ENCODE peak calls at places on chromosomes 3 and 15, in five cellular contexts. Y is K562, S is suprapubic skin, G is AG04449, R is psoas muscle. C is an unnamed sample.

GRCh38 chr15:80070840-80071239 is 11.4 kb downstream of the ZFAND6 start:
- DNase-seq in Y (no peak), S (no peak), G (no peak), R (no peak), C (no peak)

GRCh38 chr3:102053375-102053989 is 204.2 kb downstream of the NFKBIZ start:
- DNase-seq in Y (no peak), S (no peak), G (no peak), R (no peak), C (no peak)

GRCh38 chr15:48577495-48577894 is 68.0 kb downstream of the FBN1 start:
- DNase-seq in Y (no peak), S (no peak), G (no peak), R (no peak), C (peak)

GRCh38 chr3:186930143-186930638 is at the start of gene ST6GAL1:
- DNase-seq in Y (peak), S (no peak), G (no peak), R (peak), C (peak)

GRCh38 chr3:16411450-16411849 is 102.0 kb downstream of the RFTN1 start:
- DNase-seq in Y (no peak), S (no peak), G (no peak), R (no peak), C (no peak)

GRCh38 chr15:92541197-92542190 is 114.1 kb downstream of the FAM174B start:
- DNase-seq in Y (no peak), S (no peak), G (no peak), R (no peak), C (no peak)

GRCh38 chr3:170425491-170426239 is 7.0 kb downstream of the CLDN11 start:
- DNase-seq in Y (peak), S (no peak), G (no peak), R (no peak), C (no peak)

GRCh38 chr3:64459711-64460110 is 228.1 kb downstream of the ADAMTS9 start:
- DNase-seq in Y (no peak), S (no peak), G (no peak), R (no peak), C (no peak)

GRCh38 chr15:74785716-74786032 is 3.8 kb downstream of the CSK start:
- DNase-seq in Y (no peak), S (no peak), G (no peak), R (no peak), C (no peak)

GRCh38 chr3:159837725-159838124 is 150.9 kb upstream of the IL12A start:
- DNase-seq in Y (no peak), S (no peak), G (no peak), R (no peak), C (no peak)

GRCh38 chr3:114672692-114673447 is 379.0 kb downstream of the TIGIT start:
- DNase-seq in Y (no peak), S (no peak), G (no peak), R (no peak), C (no peak)

GRCh38 chr3:10792208-10792607 is 23.8 kb upstream of the SLC6A11 start:
- DNase-seq in Y (no peak), S (no peak), G (no peak), R (no peak), C (no peak)

GRCh38 chr3:105422645-105423044 is 55.9 kb downstream of the ALCAM start:
- DNase-seq in Y (no peak), S (no peak), G (no peak), R (no peak), C (no peak)

GRCh38 chr15:100713163-100713867 is 110.9 kb downstream of the ASB7 start:
- DNase-seq in Y (no peak), S (no peak), G (no peak), R (no peak), C (no peak)

GRCh38 chr3:188319569-188319968 is 165.6 kb downstream of the LPP start:
- DNase-seq in Y (no peak), S (no peak), G (no peak), R (no peak), C (no peak)

GRCh38 chr15:59303641-59304433 is 68.8 kb downstream of the MYO1E start:
- DNase-seq in Y (no peak), S (no peak), G (no peak), R (no peak), C (no peak)

GRCh38 chr3:58101499-58102370 is 93.5 kb downstream of the FLNB start:
- DNase-seq in Y (no peak), S (no peak), G (no peak), R (no peak), C (no peak)

GRCh38 chr3:104269771-104270170 is 1096.9 kb upstream of the ALCAM start:
- DNase-seq in Y (no peak), S (no peak), G (no peak), R (no peak), C (no peak)

GRCh38 chr3:184082465-184082864 is 14.4 kb upstream of the HTR3E start:
- DNase-seq in Y (no peak), S (no peak), G (no peak), R (no peak), C (no peak)

GRCh38 chr15:21267686-21268395 is 172.5 kb downstream of the POTEB3 start:
- DNase-seq in Y (no peak), S (no peak), G (no peak), R (no peak), C (no peak)

GRCh38 chr3:195030791-195031321 is 240.1 kb downstream of the XXYLT1 start:
- DNase-seq in Y (no peak), S (no peak), G (no peak), R (no peak), C (no peak)

GRCh38 chr3:192861972-192862371 is 55.7 kb downstream of the MB21D2 start:
- DNase-seq in Y (no peak), S (no peak), G (no peak), R (no peak), C (no peak)

DNA sequence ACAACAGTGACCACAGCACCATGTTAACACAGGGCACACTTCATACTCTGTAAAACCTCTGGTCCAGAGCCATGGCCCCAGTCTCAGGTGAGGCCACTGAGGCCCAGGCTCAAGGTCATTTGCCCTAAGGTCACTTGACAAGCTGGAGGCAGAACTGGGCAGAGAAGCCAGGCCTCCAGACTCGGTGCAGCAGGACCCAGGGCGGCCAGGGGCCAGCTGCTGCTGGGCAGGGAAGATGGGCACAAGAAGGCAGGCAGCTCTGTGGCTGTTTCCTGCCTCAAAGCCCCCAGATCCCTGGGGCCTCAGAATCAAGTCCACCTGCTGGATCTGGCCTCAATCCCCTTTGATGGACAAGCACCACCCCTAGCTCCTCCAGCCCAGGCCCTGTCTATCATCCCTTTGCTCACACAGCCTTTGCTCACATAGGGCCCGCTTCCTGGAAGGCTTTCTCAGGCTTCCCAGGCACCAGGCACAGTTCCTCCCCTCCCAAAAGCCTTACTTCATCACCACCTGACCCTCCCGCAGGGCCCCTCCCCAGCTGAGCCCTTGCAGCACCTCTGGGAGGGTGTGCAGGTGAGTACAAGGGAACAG is 37.9 kb upstream of the LINGO1 start:
- DNase-seq in Y (no peak), S (no peak), G (no peak), R (no peak), C (no peak)
- H3K4me3 ChIP-seq in Y (no peak), S (no peak), G (no peak), R (no peak), C (no peak)

GRCh38 chr3:24086597-24087369 is 141.7 kb downstream of the NR1D2 start:
- DNase-seq in Y (no peak), S (no peak), G (no peak), R (no peak), C (no peak)

GRCh38 chr3:24087469-24087868 is 142.4 kb downstream of the NR1D2 start:
- DNase-seq in Y (no peak), S (no peak), G (no peak), R (no peak), C (no peak)

GRCh38 chr3:24088782-24089181 is 143.7 kb downstream of the NR1D2 start:
- DNase-seq in Y (peak), S (no peak), G (no peak), R (no peak), C (no peak)
- TF ChIP-seq CTCF in Y (peak), S (peak), G (peak), R (no peak), C (peak)

GRCh38 chr3:73070675-73071575 is 9.5 kb downstream of the EBLN2 start:
- DNase-seq in Y (no peak), S (no peak), G (peak), R (no peak), C (no peak)
- H3K4me3 ChIP-seq in Y (no peak), S (no peak), G (no peak), R (no peak), C (no peak)

DNA sequence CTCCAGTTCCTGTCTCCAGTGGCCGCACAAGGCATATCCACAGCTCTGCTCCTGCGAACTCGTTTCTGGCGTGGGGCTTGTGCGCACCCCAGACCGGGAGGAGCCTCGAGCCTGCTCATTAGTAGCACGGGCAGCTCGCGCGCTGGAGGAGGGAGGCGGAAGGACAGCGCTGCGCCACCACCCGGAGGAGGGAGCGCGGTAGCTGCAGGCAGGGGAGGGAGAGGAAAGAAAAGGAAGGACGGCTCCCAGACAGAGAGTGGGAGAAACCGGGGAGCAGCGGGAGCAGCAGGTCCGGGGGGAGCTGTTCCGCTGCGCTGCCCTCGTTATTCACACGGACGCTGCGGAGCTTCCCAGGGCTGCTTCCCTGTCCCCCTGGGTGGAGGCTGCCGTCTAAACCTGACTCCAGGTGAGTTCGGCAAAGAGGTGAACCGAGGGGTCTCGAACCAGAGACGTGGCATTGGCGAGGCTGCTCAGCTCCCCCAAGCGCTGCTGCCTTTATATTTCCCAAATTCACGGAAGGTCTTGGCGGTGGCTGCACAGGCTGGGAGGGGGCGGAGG is 121.3 kb upstream of the ZNF717 start:
- DNase-seq in Y (no peak), S (peak), G (no peak), R (peak), C (no peak)
- TF ChIP-seq CTCF in Y (no peak), S (no peak), G (peak), R (no peak), C (no peak)

GRCh38 chr15:83653288-83653638 is 660 bp upstream of the ADAMTSL3 start:
- DNase-seq in Y (peak), S (no peak), G (no peak), R (no peak), C (no peak)
- H3K4me3 ChIP-seq in Y (no peak), S (peak), G (no peak), R (peak), C (no peak)

DNA sequence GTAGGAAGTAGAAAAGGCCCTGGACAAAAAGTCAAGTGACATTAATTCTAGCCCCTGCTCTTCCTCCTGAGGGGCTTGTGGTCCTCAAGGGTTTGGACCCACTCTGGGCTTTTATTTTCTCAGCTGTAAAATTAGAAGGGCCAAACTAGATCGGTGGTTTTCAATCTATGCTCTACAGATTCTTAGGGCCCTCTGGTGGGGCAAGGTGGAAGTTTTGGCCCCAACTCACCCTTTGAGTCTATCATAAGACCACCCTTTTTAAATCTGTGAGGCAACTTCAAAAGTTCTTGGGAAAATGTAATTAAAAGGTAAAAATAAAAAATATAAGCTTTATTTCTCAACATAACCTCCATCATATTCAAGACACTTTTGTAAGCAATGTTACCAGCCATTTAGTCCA is 25.6 kb upstream of the CFAP161 start:
- DNase-seq in Y (peak), S (no peak), G (no peak), R (no peak), C (no peak)
- TF ChIP-seq CTCF in Y (peak), S (peak), G (peak), R (peak), C (peak)

DNA sequence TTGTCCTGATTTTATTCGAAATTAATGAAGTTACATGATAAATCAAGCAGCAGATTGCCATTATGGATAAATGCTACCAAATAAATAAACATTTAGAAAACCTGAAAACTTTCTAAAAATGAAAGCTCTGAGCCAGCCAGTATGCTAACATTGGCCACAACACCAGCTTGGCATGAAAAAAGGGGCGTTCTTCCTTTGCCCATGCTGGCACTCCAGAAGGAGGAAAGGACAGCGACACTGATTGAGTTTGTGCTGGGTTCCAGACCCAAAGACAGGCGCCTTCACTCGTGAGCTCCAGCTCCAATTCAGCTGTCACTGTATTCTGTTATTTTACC is 5.1 kb downstream of the STIMATE start:
- DNase-seq in Y (no peak), S (no peak), G (no peak), R (no peak), C (no peak)
- H3K4me3 ChIP-seq in Y (no peak), S (peak), G (no peak), R (peak), C (peak)

GRCh38 chr3:148625991-148626390 is 71.7 kb upstream of the AGTR1 start:
- DNase-seq in Y (no peak), S (no peak), G (no peak), R (no peak), C (no peak)

GRCh38 chr3:148629006-148629405 is 68.7 kb upstream of the AGTR1 start:
- DNase-seq in Y (no peak), S (no peak), G (no peak), R (no peak), C (no peak)

GRCh38 chr3:148631124-148631903 is 66.4 kb upstream of the AGTR1 start:
- DNase-seq in Y (no peak), S (no peak), G (no peak), R (no peak), C (no peak)
- TF ChIP-seq CTCF in Y (no peak), S (no peak), G (peak), R (no peak), C (peak)

C was measured in HFF-Myc.